ENCODE peak calls at places on chromosome 19, in five cellular contexts. J is pancreas, X is transverse colon, T is iPS DF 6.9, W is OCI-LY7. V is an unnamed sample.
A peak's percentile ranks its signal among the peaks of the same experiment; 100 is the strongest.

GRCh38 chr19:47682939-47683338 is 30.3 kb upstream of the EHD2 start:
- DNase-seq in J (no peak), X (no peak), T (no peak), W (no peak), V (no peak)

GRCh38 chr19:3346677-3347353 is 19.6 kb upstream of the NFIC start:
- DNase-seq in J (peak; percentile 86), X (peak; percentile 69), T (no peak), W (no peak), V (no peak)

GRCh38 chr19:28443361-28443760 is 769.6 kb downstream of the UQCRFS1 start:
- DNase-seq in J (no peak), X (peak; percentile 32), T (no peak), W (no peak), V (no peak)

GRCh38 chr19:44003461-44004134 is 841 bp downstream of the ZNF230 start:
- DNase-seq in J (no peak), X (peak; percentile 8), T (no peak), W (peak; percentile 19), V (no peak)

GRCh38 chr19:15248648-15249559 is 16.7 kb upstream of the EPHX3 start:
- DNase-seq in J (no peak), X (peak; percentile 74), T (no peak), W (no peak), V (peak; percentile 2)

GRCh38 chr19:36060430-36060829 is 5.7 kb downstream of the WDR62 start:
- DNase-seq in J (no peak), X (peak; percentile 24), T (no peak), W (peak; percentile 36), V (no peak)

GRCh38 chr19:13034636-13035035 is 39.4 kb downstream of the NFIX start:
- DNase-seq in J (no peak), X (no peak), T (no peak), W (no peak), V (no peak)

GRCh38 chr19:6413291-6413690 is 11.3 kb downstream of the KHSRP start:
- DNase-seq in J (no peak), X (no peak), T (no peak), W (no peak), V (no peak)

GRCh38 chr19:5313307-5313706 is 27.3 kb downstream of the PTPRS start:
- DNase-seq in J (peak; percentile 75), X (no peak), T (no peak), W (no peak), V (no peak)

GRCh38 chr19:33159893-33160292 is 28.0 kb downstream of the WDR88 start:
- DNase-seq in J (no peak), X (no peak), T (no peak), W (no peak), V (no peak)
- H3K27ac ChIP-seq in J (no peak overlapping the region), X (no peak overlapping the region), T (no peak overlapping the region), W (no peak overlapping the region), V (no peak overlapping the region)

DNA sequence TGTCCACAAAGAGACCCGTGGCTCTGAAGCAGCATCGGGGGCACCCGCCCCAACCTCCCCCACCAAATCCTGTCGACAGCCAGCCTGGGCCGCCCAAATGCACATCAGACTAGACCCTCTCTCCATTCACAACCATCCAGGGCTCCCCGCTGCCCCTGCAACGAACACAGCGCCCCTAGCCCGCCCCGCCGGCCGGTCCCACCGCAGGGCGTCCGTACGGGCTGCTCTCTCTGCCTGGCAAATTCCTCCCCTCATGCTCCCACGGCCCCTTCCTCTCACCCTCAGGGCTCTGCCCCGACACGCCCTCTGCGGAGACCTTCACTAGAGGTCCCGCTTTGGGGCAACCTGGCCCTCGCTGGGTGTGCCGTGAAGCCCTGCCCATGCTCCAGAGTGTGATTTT is 7.1 kb downstream of the TCF3 start:
- DNase-seq in J (no peak), X (no peak), T (no peak), W (no peak), V (no peak)
- H3K27ac ChIP-seq in J (no peak overlapping the region), X (no peak overlapping the region), T (no peak overlapping the region), W (peak overlapping the region; percentile 98), V (no peak overlapping the region)

GRCh38 chr19:49347835-49348234 is 12.6 kb downstream of the CD37 start:
- DNase-seq in J (no peak), X (no peak), T (no peak), W (peak; percentile 83), V (no peak)
- H3K27ac ChIP-seq in J (no peak overlapping the region), X (no peak overlapping the region), T (no peak overlapping the region), W (peak overlapping the region; percentile 86), V (no peak overlapping the region)

GRCh38 chr19:46133101-46133627 is 8.7 kb upstream of the IGFL3 start:
- DNase-seq in J (no peak), X (no peak), T (peak; percentile 82), W (no peak), V (peak; percentile 1)

GRCh38 chr19:46133777-46134231 is 9.3 kb upstream of the IGFL3 start:
- DNase-seq in J (no peak), X (no peak), T (peak; percentile 13), W (no peak), V (no peak)

GRCh38 chr19:46131485-46132143 is 7.1 kb upstream of the IGFL3 start:
- DNase-seq in J (no peak), X (no peak), T (no peak), W (no peak), V (no peak)

GRCh38 chr19:46132508-46133100 is 8.1 kb upstream of the IGFL3 start:
- DNase-seq in J (no peak), X (no peak), T (no peak), W (no peak), V (no peak)

DNA sequence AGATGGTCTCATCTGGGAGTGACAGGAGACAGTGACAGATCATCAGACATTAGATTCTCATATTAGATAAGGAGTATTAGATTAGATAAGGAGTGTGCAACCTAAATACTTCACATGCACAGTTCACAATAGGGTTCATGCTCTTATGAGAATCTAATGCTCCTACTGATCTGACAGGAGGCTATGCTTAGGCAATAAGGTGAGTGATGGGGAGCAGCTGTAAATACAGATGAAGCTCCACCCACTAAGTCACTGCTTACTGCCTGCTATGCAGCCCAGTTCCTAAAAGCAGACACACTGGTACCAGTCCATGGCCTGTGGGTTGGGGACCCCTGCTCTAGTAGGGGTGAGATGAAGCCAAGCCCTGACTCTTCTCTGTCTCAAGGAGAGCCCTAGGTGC is 10.0 kb upstream of the IGFL3 start:
- DNase-seq in J (no peak), X (no peak), T (no peak), W (no peak), V (no peak)
- H3K27ac ChIP-seq in J (no peak overlapping the region), X (no peak overlapping the region), T (no peak overlapping the region), W (no peak overlapping the region), V (no peak overlapping the region)

GRCh38 chr19:39540333-39540673 is 342 bp upstream of the EID2 start:
- DNase-seq in J (no peak), X (no peak), T (no peak), W (no peak), V (no peak)

GRCh38 chr19:39542198-39542597 is 2.2 kb upstream of the EID2 start:
- DNase-seq in J (no peak), X (no peak), T (no peak), W (peak; percentile 46), V (no peak)

GRCh38 chr19:39543477-39543857 is 3.5 kb upstream of the EID2 start:
- DNase-seq in J (no peak), X (no peak), T (no peak), W (no peak), V (no peak)

GRCh38 chr19:39539165-39539518 is 819 bp downstream of the EID2 start:
- DNase-seq in J (no peak), X (no peak), T (no peak), W (peak; percentile 18), V (peak; percentile 98)

GRCh38 chr19:39539519-39540332 is at the start of gene EID2:
- DNase-seq in J (peak; percentile 99), X (peak; percentile 96), T (peak; percentile 76), W (peak; percentile 95), V (peak; percentile 100)
- H3K27ac ChIP-seq in J (peak within 1 kb of the TSS; percentile 82), X (peak within 1 kb of the TSS; percentile 98), T (no peak within 1 kb of the TSS), W (peak within 1 kb of the TSS; percentile 30), V (peak within 1 kb of the TSS; percentile 78)

DNA sequence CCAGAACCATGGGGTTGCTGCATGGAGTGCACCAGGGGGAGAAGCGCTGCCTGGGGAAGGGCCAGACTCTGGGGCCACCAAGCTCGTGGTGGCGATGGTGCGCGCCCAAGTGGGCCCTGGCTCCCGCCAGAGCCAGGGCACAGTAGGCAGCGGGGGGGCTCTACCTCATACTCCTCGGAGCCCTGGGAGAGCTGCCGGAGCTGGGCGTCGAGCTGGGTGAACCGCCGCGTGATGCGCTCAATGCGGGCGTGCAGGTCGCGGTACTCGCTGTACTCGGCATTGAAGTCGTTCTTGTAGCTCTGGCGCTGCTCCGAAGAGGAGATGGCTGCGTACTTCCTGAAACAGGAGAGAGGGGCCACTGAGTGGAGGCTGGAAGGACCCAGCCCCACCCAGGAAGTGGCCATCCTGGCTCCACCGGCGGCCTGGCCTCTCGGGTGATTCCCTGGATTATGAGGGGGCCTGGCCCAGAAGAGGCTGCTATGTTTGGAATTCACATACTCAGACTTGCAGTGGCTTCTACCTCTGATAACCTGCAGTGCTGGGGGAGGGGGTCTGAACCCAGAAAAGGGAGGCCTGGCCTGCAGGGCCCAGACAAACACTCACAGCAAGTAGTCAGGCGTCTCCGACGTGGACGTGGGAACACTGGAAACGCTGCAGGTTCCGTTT is 8.3 kb upstream of the ISYNA1 start:
- DNase-seq in J (no peak), X (no peak), T (no peak), W (no peak), V (no peak)
- H3K27ac ChIP-seq in J (no peak overlapping the region), X (no peak overlapping the region), T (no peak overlapping the region), W (no peak overlapping the region), V (no peak overlapping the region)

V was measured in Panc1.